ENCODE peak calls at places on chromosomes 12 and 14, in four cellular contexts. D is GM12892, U is uterus, C is body of pancreas. S is an unnamed sample.
A peak's percentile ranks its signal among the peaks of the same experiment; 100 is the strongest.

GRCh38 chr12:52436000-52436827 is 2.0 kb upstream of the KRT75 start:
- DNase-seq in D (no peak), U (no peak), C (no peak), S (no peak)

GRCh38 chr14:35347323-35348043 is 55.3 kb downstream of the PSMA6 start:
- DNase-seq in D (no peak), U (no peak), C (no peak), S (no peak)

GRCh38 chr12:24728366-24728765 is 220.5 kb downstream of the BCAT1 start:
- DNase-seq in D (no peak), U (no peak), C (no peak), S (no peak)

GRCh38 chr14:61090432-61091216 is 109.6 kb downstream of the SLC38A6 start:
- DNase-seq in D (no peak), U (no peak), C (no peak), S (no peak)

GRCh38 chr12:98725481-98726247 is 80.6 kb downstream of the APAF1 start:
- DNase-seq in D (peak; percentile 17), U (peak; percentile 51), C (peak; percentile 23), S (peak; percentile 39)

GRCh38 chr14:54902143-54902520 is 494 bp downstream of the GCH1 start:
- DNase-seq in D (no peak), U (peak; percentile 60), C (peak; percentile 76), S (peak; percentile 27)

GRCh38 chr14:69101331-69101826 is 51.5 kb downstream of the DCAF5 start:
- DNase-seq in D (no peak), U (peak; percentile 26), C (no peak), S (no peak)

GRCh38 chr14:90383731-90384542 is 12.9 kb upstream of the CALM1 start:
- DNase-seq in D (peak; percentile 35), U (peak; percentile 66), C (peak; percentile 65), S (no peak)

GRCh38 chr12:15757553-15758255 is 31.5 kb downstream of the EPS8 start:
- DNase-seq in D (no peak), U (no peak), C (no peak), S (peak; percentile 47)

GRCh38 chr14:100535287-100536131 is 51.7 kb downstream of the BEGAIN start:
- DNase-seq in D (peak; percentile 13), U (peak; percentile 13), C (no peak), S (no peak)

GRCh38 chr14:100694579-100695422 is 31.9 kb upstream of the DLK1 start:
- DNase-seq in D (no peak), U (no peak), C (no peak), S (no peak)

GRCh38 chr14:53537421-53538315 is 384.5 kb upstream of the DDHD1 start:
- DNase-seq in D (no peak), U (no peak), C (no peak), S (no peak)

GRCh38 chr12:119178544-119179334 is at the start of gene HSPB8:
- DNase-seq in D (no peak), U (peak; percentile 89), C (peak; percentile 73), S (peak; percentile 83)

GRCh38 chr12:15796493-15797141 is 7.4 kb upstream of the EPS8 start:
- DNase-seq in D (no peak), U (no peak), C (no peak), S (no peak)

GRCh38 chr14:32494566-32495434 is 165.7 kb downstream of the AKAP6 start:
- DNase-seq in D (no peak), U (no peak), C (no peak), S (no peak)

GRCh38 chr12:62757048-62757447 is 177.9 kb downstream of the PPM1H start:
- DNase-seq in D (no peak), U (no peak), C (no peak), S (no peak)

GRCh38 chr12:54587315-54587821 is 1.1 kb downstream of the PPP1R1A start:
- DNase-seq in D (no peak), U (peak; percentile 44), C (no peak), S (no peak)

GRCh38 chr14:103185051-103186027 is 62.1 kb downstream of the TNFAIP2 start:
- DNase-seq in D (no peak), U (no peak), C (no peak), S (no peak)

GRCh38 chr12:92493816-92494215 is 209.0 kb upstream of the PLEKHG7 start:
- DNase-seq in D (no peak), U (no peak), C (no peak), S (no peak)

GRCh38 chr12:32460638-32461037 is 61.3 kb downstream of the FGD4 start:
- DNase-seq in D (no peak), U (no peak), C (no peak), S (no peak)

GRCh38 chr14:52314521-52315354 is 626 bp downstream of the PTGER2 start:
- DNase-seq in D (peak; percentile 21), U (peak; percentile 42), C (no peak), S (no peak)

DNA sequence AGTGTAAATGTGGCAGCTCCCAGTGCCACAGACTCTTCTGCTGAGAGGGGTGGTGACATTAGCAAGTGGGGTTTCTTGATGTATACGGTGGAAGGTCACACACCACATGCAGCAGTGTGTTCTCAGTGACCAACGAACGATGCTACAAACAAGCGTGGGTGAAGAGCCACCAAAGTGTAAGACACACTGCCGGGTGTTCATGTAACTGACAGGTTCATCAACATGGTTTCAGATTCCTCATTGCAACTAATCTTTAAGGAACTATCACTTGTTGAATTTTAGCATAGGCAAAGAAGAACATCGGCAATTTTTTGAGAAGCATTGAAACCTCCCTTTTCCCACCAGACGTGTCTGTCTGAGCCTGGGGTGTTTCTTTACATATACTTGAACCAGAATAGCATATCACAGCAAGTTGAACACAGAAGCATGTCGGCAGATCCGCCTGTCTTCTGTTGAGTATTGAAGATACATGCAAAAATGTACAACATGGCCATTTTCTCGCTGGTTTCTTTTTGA is 58.8 kb downstream of the PPP2R5C start:
- DNase-seq in D (no peak), U (no peak), C (no peak), S (no peak)
- TF ChIP-seq POLR2A in D (no peak), U (no peak), C (no peak), S (no peak)

GRCh38 chr12:47075192-47076084 is 4.0 kb upstream of the PCED1B start:
- DNase-seq in D (no peak), U (no peak), C (no peak), S (no peak)
- TF ChIP-seq POLR2A in D (no peak), U (no peak), C (no peak), S (no peak)

GRCh38 chr12:48351022-48351708 is 446 bp upstream of the ZNF641 start:
- DNase-seq in D (no peak), U (peak; percentile 83), C (peak; percentile 80), S (peak; percentile 64)
- TF ChIP-seq POLR2A in D (no peak), U (no peak), C (peak; percentile 76), S (no peak)

GRCh38 chr14:23469127-23469905 is at the start of gene NGDN:
- DNase-seq in D (peak; percentile 77), U (peak; percentile 96), C (peak; percentile 96), S (peak; percentile 67)
- TF ChIP-seq POLR2A in D (peak; percentile 79), U (no peak), C (peak; percentile 85), S (peak; percentile 25)

GRCh38 chr12:114221136-114221838 is 184.7 kb downstream of the TBX5 start:
- DNase-seq in D (no peak), U (no peak), C (no peak), S (no peak)

GRCh38 chr12:114218136-114218535 is 187.8 kb downstream of the TBX5 start:
- DNase-seq in D (no peak), U (no peak), C (no peak), S (no peak)

GRCh38 chr12:114215766-114216165 is 190.2 kb downstream of the TBX5 start:
- DNase-seq in D (no peak), U (no peak), C (no peak), S (no peak)

GRCh38 chr12:114221976-114222630 is 183.8 kb downstream of the TBX5 start:
- DNase-seq in D (no peak), U (no peak), C (no peak), S (no peak)

GRCh38 chr12:114220311-114220710 is 185.6 kb downstream of the TBX5 start:
- DNase-seq in D (no peak), U (no peak), C (no peak), S (no peak)
- TF ChIP-seq POLR2A in D (no peak), U (no peak), C (no peak), S (no peak)